ENCODE peak calls at places on chromosome 7, in nine cellular contexts. One of them, this sample, is unnamed.

GRCh38 chr7:131231381-131232220 is 96.1 kb upstream of the MKLN1 start:
- DNase-seq in hypothalamus: no peak
- DNase-seq in GM19239: peak
- DNase-seq in retina: no peak
- DNase-seq in HEK293T: no peak
- DNase-seq in activated naive CD4-positive, alpha-beta T cell treated with anti-CD3 and anti-CD28 coated beads, Interleukin-2, amount 50 U/mL, for 72 hours: peak
- DNase-seq in adipocyte: peak
- DNase-seq in GM12892: peak
- DNase-seq in MCF 10A: peak
- DNase-seq in this sample: no peak

GRCh38 chr7:118153551-118154177 is 30.3 kb upstream of the LSM8 start:
- DNase-seq in HEK293T: peak
- DNase-seq in adipocyte: peak
- DNase-seq in GM12892: no peak
- DNase-seq in retina: no peak
- DNase-seq in GM19239: no peak
- DNase-seq in MCF 10A: peak
- DNase-seq in activated naive CD4-positive, alpha-beta T cell treated with anti-CD3 and anti-CD28 coated beads, Interleukin-2, amount 50 U/mL, for 72 hours: peak
- DNase-seq in hypothalamus: no peak
- DNase-seq in this sample: peak

GRCh38 chr7:155882596-155882995 is 70.3 kb upstream of the SHH start:
- DNase-seq in GM12892: no peak
- DNase-seq in MCF 10A: peak
- DNase-seq in adipocyte: no peak
- DNase-seq in hypothalamus: no peak
- DNase-seq in retina: no peak
- DNase-seq in GM19239: no peak
- DNase-seq in activated naive CD4-positive, alpha-beta T cell treated with anti-CD3 and anti-CD28 coated beads, Interleukin-2, amount 50 U/mL, for 72 hours: no peak
- DNase-seq in HEK293T: no peak
- DNase-seq in this sample: no peak

GRCh38 chr7:412313-412710 is 107.3 kb downstream of the PDGFA start:
- DNase-seq in MCF 10A: no peak
- DNase-seq in hypothalamus: no peak
- DNase-seq in retina: no peak
- DNase-seq in adipocyte: no peak
- DNase-seq in activated naive CD4-positive, alpha-beta T cell treated with anti-CD3 and anti-CD28 coated beads, Interleukin-2, amount 50 U/mL, for 72 hours: no peak
- DNase-seq in HEK293T: no peak
- DNase-seq in GM19239: no peak
- DNase-seq in GM12892: peak
- DNase-seq in this sample: no peak

GRCh38 chr7:108598153-108598552 is 28.5 kb downstream of the DNAJB9 start:
- DNase-seq in GM12892: no peak
- DNase-seq in adipocyte: no peak
- DNase-seq in retina: peak
- DNase-seq in GM19239: no peak
- DNase-seq in hypothalamus: no peak
- DNase-seq in activated naive CD4-positive, alpha-beta T cell treated with anti-CD3 and anti-CD28 coated beads, Interleukin-2, amount 50 U/mL, for 72 hours: no peak
- DNase-seq in HEK293T: no peak
- DNase-seq in MCF 10A: no peak
- DNase-seq in this sample: peak

GRCh38 chr7:38731195-38731594 is 100.0 kb upstream of the AMPH start:
- DNase-seq in HEK293T: no peak
- DNase-seq in retina: no peak
- DNase-seq in MCF 10A: peak
- DNase-seq in activated naive CD4-positive, alpha-beta T cell treated with anti-CD3 and anti-CD28 coated beads, Interleukin-2, amount 50 U/mL, for 72 hours: no peak
- DNase-seq in GM12892: no peak
- DNase-seq in adipocyte: peak
- DNase-seq in GM19239: no peak
- DNase-seq in hypothalamus: no peak
- DNase-seq in this sample: peak

GRCh38 chr7:92639956-92640355 is 49.8 kb upstream of the FAM133B start:
- DNase-seq in GM12892: no peak
- DNase-seq in MCF 10A: no peak
- DNase-seq in HEK293T: no peak
- DNase-seq in adipocyte: no peak
- DNase-seq in activated naive CD4-positive, alpha-beta T cell treated with anti-CD3 and anti-CD28 coated beads, Interleukin-2, amount 50 U/mL, for 72 hours: no peak
- DNase-seq in retina: no peak
- DNase-seq in hypothalamus: no peak
- DNase-seq in GM19239: no peak
- DNase-seq in this sample: no peak

GRCh38 chr7:3177271-3177670 is 123.8 kb upstream of the SDK1 start:
- DNase-seq in adipocyte: no peak
- DNase-seq in retina: no peak
- DNase-seq in hypothalamus: no peak
- DNase-seq in HEK293T: no peak
- DNase-seq in activated naive CD4-positive, alpha-beta T cell treated with anti-CD3 and anti-CD28 coated beads, Interleukin-2, amount 50 U/mL, for 72 hours: no peak
- DNase-seq in GM12892: no peak
- DNase-seq in MCF 10A: no peak
- DNase-seq in GM19239: no peak
- DNase-seq in this sample: no peak

This sample was measured in kidney tubule cell.